ENCODE peak calls at places on chromosomes 7 and 10, in seven cellular contexts. One of them, this sample, is unnamed.

GRCh38 chr10:6840766-6841165 is 260.7 kb upstream of the PRKCQ start:
- DNase-seq in NCI-H774: no peak
- DNase-seq in stimulated activated naive CD4-positive, alpha-beta T cell: no peak
- DNase-seq in stimulated activated CD8-positive, alpha-beta memory T cell treated with anti-CD3 and anti-CD28 coated beads, Interleukin-15, amount 100 ng/mL, for 4 hours: no peak
- DNase-seq in bronchial epithelial cell: peak
- DNase-seq in activated T-helper 1 cell treated with anti-CD3 and anti-CD28 coated beads, Interleukin-12 subunit alpha, Interleukin-12 subunit beta, Interleukin-2, Interleukin-4 antibody, amounts not matched to agents 30 ng/mL and 10 ng/mL and 1 ng/mL, durations not matched to agents 14 hours and 24 hours and 36 hours: no peak
- DNase-seq in non-pigmented ciliary epithelial cell: peak
- DNase-seq in this sample: peak

GRCh38 chr7:74518041-74518440 is 64.3 kb downstream of the GTF2IRD1 start:
- DNase-seq in bronchial epithelial cell: no peak
- DNase-seq in activated T-helper 1 cell treated with anti-CD3 and anti-CD28 coated beads, Interleukin-12 subunit alpha, Interleukin-12 subunit beta, Interleukin-2, Interleukin-4 antibody, amounts not matched to agents 30 ng/mL and 10 ng/mL and 1 ng/mL, durations not matched to agents 14 hours and 24 hours and 36 hours: no peak
- DNase-seq in non-pigmented ciliary epithelial cell: no peak
- DNase-seq in stimulated activated naive CD4-positive, alpha-beta T cell: no peak
- DNase-seq in stimulated activated CD8-positive, alpha-beta memory T cell treated with anti-CD3 and anti-CD28 coated beads, Interleukin-15, amount 100 ng/mL, for 4 hours: no peak
- DNase-seq in NCI-H774: no peak
- DNase-seq in this sample: no peak

GRCh38 chr10:46020871-46021553 is 9.4 kb downstream of the NCOA4 start:
- DNase-seq in stimulated activated naive CD4-positive, alpha-beta T cell: no peak
- DNase-seq in non-pigmented ciliary epithelial cell: peak
- DNase-seq in activated T-helper 1 cell treated with anti-CD3 and anti-CD28 coated beads, Interleukin-12 subunit alpha, Interleukin-12 subunit beta, Interleukin-2, Interleukin-4 antibody, amounts not matched to agents 30 ng/mL and 10 ng/mL and 1 ng/mL, durations not matched to agents 14 hours and 24 hours and 36 hours: no peak
- DNase-seq in bronchial epithelial cell: peak
- DNase-seq in stimulated activated CD8-positive, alpha-beta memory T cell treated with anti-CD3 and anti-CD28 coated beads, Interleukin-15, amount 100 ng/mL, for 4 hours: no peak
- DNase-seq in NCI-H774: no peak
- DNase-seq in this sample: peak

GRCh38 chr7:93442478-93443224 is 131.9 kb downstream of the CALCR start:
- DNase-seq in stimulated activated CD8-positive, alpha-beta memory T cell treated with anti-CD3 and anti-CD28 coated beads, Interleukin-15, amount 100 ng/mL, for 4 hours: no peak
- DNase-seq in stimulated activated naive CD4-positive, alpha-beta T cell: no peak
- DNase-seq in activated T-helper 1 cell treated with anti-CD3 and anti-CD28 coated beads, Interleukin-12 subunit alpha, Interleukin-12 subunit beta, Interleukin-2, Interleukin-4 antibody, amounts not matched to agents 30 ng/mL and 10 ng/mL and 1 ng/mL, durations not matched to agents 14 hours and 24 hours and 36 hours: peak
- DNase-seq in NCI-H774: no peak
- DNase-seq in non-pigmented ciliary epithelial cell: no peak
- DNase-seq in bronchial epithelial cell: peak
- DNase-seq in this sample: no peak

GRCh38 chr10:110619514-110619913 is 24.6 kb upstream of the RBM20 start:
- DNase-seq in activated T-helper 1 cell treated with anti-CD3 and anti-CD28 coated beads, Interleukin-12 subunit alpha, Interleukin-12 subunit beta, Interleukin-2, Interleukin-4 antibody, amounts not matched to agents 30 ng/mL and 10 ng/mL and 1 ng/mL, durations not matched to agents 14 hours and 24 hours and 36 hours: no peak
- DNase-seq in NCI-H774: no peak
- DNase-seq in non-pigmented ciliary epithelial cell: no peak
- DNase-seq in stimulated activated naive CD4-positive, alpha-beta T cell: no peak
- DNase-seq in bronchial epithelial cell: no peak
- DNase-seq in stimulated activated CD8-positive, alpha-beta memory T cell treated with anti-CD3 and anti-CD28 coated beads, Interleukin-15, amount 100 ng/mL, for 4 hours: no peak
- DNase-seq in this sample: no peak

GRCh38 chr7:56033671-56034432 is 17.4 kb downstream of the PSPH start:
- DNase-seq in bronchial epithelial cell: peak
- DNase-seq in NCI-H774: peak
- DNase-seq in stimulated activated naive CD4-positive, alpha-beta T cell: peak
- DNase-seq in non-pigmented ciliary epithelial cell: no peak
- DNase-seq in stimulated activated CD8-positive, alpha-beta memory T cell treated with anti-CD3 and anti-CD28 coated beads, Interleukin-15, amount 100 ng/mL, for 4 hours: peak
- DNase-seq in activated T-helper 1 cell treated with anti-CD3 and anti-CD28 coated beads, Interleukin-12 subunit alpha, Interleukin-12 subunit beta, Interleukin-2, Interleukin-4 antibody, amounts not matched to agents 30 ng/mL and 10 ng/mL and 1 ng/mL, durations not matched to agents 14 hours and 24 hours and 36 hours: peak
- DNase-seq in this sample: peak

GRCh38 chr10:51960494-51960895 is 261.1 kb upstream of the CSTF2T start:
- DNase-seq in activated T-helper 1 cell treated with anti-CD3 and anti-CD28 coated beads, Interleukin-12 subunit alpha, Interleukin-12 subunit beta, Interleukin-2, Interleukin-4 antibody, amounts not matched to agents 30 ng/mL and 10 ng/mL and 1 ng/mL, durations not matched to agents 14 hours and 24 hours and 36 hours: no peak
- DNase-seq in non-pigmented ciliary epithelial cell: no peak
- DNase-seq in NCI-H774: peak
- DNase-seq in stimulated activated CD8-positive, alpha-beta memory T cell treated with anti-CD3 and anti-CD28 coated beads, Interleukin-15, amount 100 ng/mL, for 4 hours: no peak
- DNase-seq in stimulated activated naive CD4-positive, alpha-beta T cell: no peak
- DNase-seq in bronchial epithelial cell: peak
- DNase-seq in this sample: peak

GRCh38 chr7:141076377-141076776 is 2.5 kb downstream of the TMEM178B start:
- DNase-seq in stimulated activated CD8-positive, alpha-beta memory T cell treated with anti-CD3 and anti-CD28 coated beads, Interleukin-15, amount 100 ng/mL, for 4 hours: no peak
- DNase-seq in stimulated activated naive CD4-positive, alpha-beta T cell: no peak
- DNase-seq in activated T-helper 1 cell treated with anti-CD3 and anti-CD28 coated beads, Interleukin-12 subunit alpha, Interleukin-12 subunit beta, Interleukin-2, Interleukin-4 antibody, amounts not matched to agents 30 ng/mL and 10 ng/mL and 1 ng/mL, durations not matched to agents 14 hours and 24 hours and 36 hours: no peak
- DNase-seq in non-pigmented ciliary epithelial cell: no peak
- DNase-seq in NCI-H774: peak
- DNase-seq in bronchial epithelial cell: no peak
- DNase-seq in this sample: no peak

GRCh38 chr10:28127881-28128280 is 129.0 kb upstream of the ODAD2 start:
- DNase-seq in stimulated activated naive CD4-positive, alpha-beta T cell: no peak
- DNase-seq in activated T-helper 1 cell treated with anti-CD3 and anti-CD28 coated beads, Interleukin-12 subunit alpha, Interleukin-12 subunit beta, Interleukin-2, Interleukin-4 antibody, amounts not matched to agents 30 ng/mL and 10 ng/mL and 1 ng/mL, durations not matched to agents 14 hours and 24 hours and 36 hours: no peak
- DNase-seq in NCI-H774: no peak
- DNase-seq in bronchial epithelial cell: peak
- DNase-seq in non-pigmented ciliary epithelial cell: no peak
- DNase-seq in stimulated activated CD8-positive, alpha-beta memory T cell treated with anti-CD3 and anti-CD28 coated beads, Interleukin-15, amount 100 ng/mL, for 4 hours: no peak
- DNase-seq in this sample: no peak

GRCh38 chr10:69963178-69963834 is 89.3 kb upstream of the MACROH2A2 start:
- DNase-seq in stimulated activated naive CD4-positive, alpha-beta T cell: no peak
- DNase-seq in stimulated activated CD8-positive, alpha-beta memory T cell treated with anti-CD3 and anti-CD28 coated beads, Interleukin-15, amount 100 ng/mL, for 4 hours: no peak
- DNase-seq in bronchial epithelial cell: no peak
- DNase-seq in NCI-H774: no peak
- DNase-seq in activated T-helper 1 cell treated with anti-CD3 and anti-CD28 coated beads, Interleukin-12 subunit alpha, Interleukin-12 subunit beta, Interleukin-2, Interleukin-4 antibody, amounts not matched to agents 30 ng/mL and 10 ng/mL and 1 ng/mL, durations not matched to agents 14 hours and 24 hours and 36 hours: no peak
- DNase-seq in non-pigmented ciliary epithelial cell: no peak
- DNase-seq in this sample: no peak

GRCh38 chr7:584820-585219 is 65.2 kb upstream of the PDGFA start:
- DNase-seq in activated T-helper 1 cell treated with anti-CD3 and anti-CD28 coated beads, Interleukin-12 subunit alpha, Interleukin-12 subunit beta, Interleukin-2, Interleukin-4 antibody, amounts not matched to agents 30 ng/mL and 10 ng/mL and 1 ng/mL, durations not matched to agents 14 hours and 24 hours and 36 hours: no peak
- DNase-seq in non-pigmented ciliary epithelial cell: no peak
- DNase-seq in stimulated activated naive CD4-positive, alpha-beta T cell: no peak
- DNase-seq in NCI-H774: no peak
- DNase-seq in stimulated activated CD8-positive, alpha-beta memory T cell treated with anti-CD3 and anti-CD28 coated beads, Interleukin-15, amount 100 ng/mL, for 4 hours: no peak
- DNase-seq in bronchial epithelial cell: no peak
- DNase-seq in this sample: no peak

GRCh38 chr10:71584902-71585578 is 134.5 kb downstream of the C10orf105 start:
- DNase-seq in stimulated activated CD8-positive, alpha-beta memory T cell treated with anti-CD3 and anti-CD28 coated beads, Interleukin-15, amount 100 ng/mL, for 4 hours: no peak
- DNase-seq in non-pigmented ciliary epithelial cell: peak
- DNase-seq in NCI-H774: no peak
- DNase-seq in stimulated activated naive CD4-positive, alpha-beta T cell: no peak
- DNase-seq in bronchial epithelial cell: no peak
- DNase-seq in activated T-helper 1 cell treated with anti-CD3 and anti-CD28 coated beads, Interleukin-12 subunit alpha, Interleukin-12 subunit beta, Interleukin-2, Interleukin-4 antibody, amounts not matched to agents 30 ng/mL and 10 ng/mL and 1 ng/mL, durations not matched to agents 14 hours and 24 hours and 36 hours: no peak
- DNase-seq in this sample: no peak

GRCh38 chr10:93006435-93007039 is 54.1 kb upstream of the CYP26C1 start:
- DNase-seq in NCI-H774: no peak
- DNase-seq in activated T-helper 1 cell treated with anti-CD3 and anti-CD28 coated beads, Interleukin-12 subunit alpha, Interleukin-12 subunit beta, Interleukin-2, Interleukin-4 antibody, amounts not matched to agents 30 ng/mL and 10 ng/mL and 1 ng/mL, durations not matched to agents 14 hours and 24 hours and 36 hours: no peak
- DNase-seq in stimulated activated CD8-positive, alpha-beta memory T cell treated with anti-CD3 and anti-CD28 coated beads, Interleukin-15, amount 100 ng/mL, for 4 hours: no peak
- DNase-seq in bronchial epithelial cell: peak
- DNase-seq in non-pigmented ciliary epithelial cell: peak
- DNase-seq in stimulated activated naive CD4-positive, alpha-beta T cell: no peak
- DNase-seq in this sample: peak

GRCh38 chr10:117617664-117618063 is 75.1 kb downstream of the EMX2 start:
- DNase-seq in stimulated activated naive CD4-positive, alpha-beta T cell: no peak
- DNase-seq in stimulated activated CD8-positive, alpha-beta memory T cell treated with anti-CD3 and anti-CD28 coated beads, Interleukin-15, amount 100 ng/mL, for 4 hours: no peak
- DNase-seq in non-pigmented ciliary epithelial cell: no peak
- DNase-seq in NCI-H774: no peak
- DNase-seq in bronchial epithelial cell: no peak
- DNase-seq in activated T-helper 1 cell treated with anti-CD3 and anti-CD28 coated beads, Interleukin-12 subunit alpha, Interleukin-12 subunit beta, Interleukin-2, Interleukin-4 antibody, amounts not matched to agents 30 ng/mL and 10 ng/mL and 1 ng/mL, durations not matched to agents 14 hours and 24 hours and 36 hours: no peak
- DNase-seq in this sample: no peak

GRCh38 chr7:2943851-2944601 is 99.6 kb downstream of the CARD11 start:
- DNase-seq in bronchial epithelial cell: no peak
- DNase-seq in non-pigmented ciliary epithelial cell: no peak
- DNase-seq in activated T-helper 1 cell treated with anti-CD3 and anti-CD28 coated beads, Interleukin-12 subunit alpha, Interleukin-12 subunit beta, Interleukin-2, Interleukin-4 antibody, amounts not matched to agents 30 ng/mL and 10 ng/mL and 1 ng/mL, durations not matched to agents 14 hours and 24 hours and 36 hours: no peak
- DNase-seq in stimulated activated naive CD4-positive, alpha-beta T cell: no peak
- DNase-seq in stimulated activated CD8-positive, alpha-beta memory T cell treated with anti-CD3 and anti-CD28 coated beads, Interleukin-15, amount 100 ng/mL, for 4 hours: no peak
- DNase-seq in NCI-H774: no peak
- DNase-seq in this sample: no peak

GRCh38 chr10:28284126-28284525 is 18.7 kb downstream of the MPP7 start:
- DNase-seq in non-pigmented ciliary epithelial cell: no peak
- DNase-seq in stimulated activated naive CD4-positive, alpha-beta T cell: no peak
- DNase-seq in bronchial epithelial cell: peak
- DNase-seq in NCI-H774: no peak
- DNase-seq in stimulated activated CD8-positive, alpha-beta memory T cell treated with anti-CD3 and anti-CD28 coated beads, Interleukin-15, amount 100 ng/mL, for 4 hours: no peak
- DNase-seq in activated T-helper 1 cell treated with anti-CD3 and anti-CD28 coated beads, Interleukin-12 subunit alpha, Interleukin-12 subunit beta, Interleukin-2, Interleukin-4 antibody, amounts not matched to agents 30 ng/mL and 10 ng/mL and 1 ng/mL, durations not matched to agents 14 hours and 24 hours and 36 hours: no peak
- DNase-seq in this sample: no peak

This sample was measured in skeletal muscle cell.